ENCODE peak calls at places on chromosomes 1 and 21, in four cellular contexts. Z is uterus, A is psoas muscle, L is GM23248. X is an unnamed sample.

GRCh38 chr1:162159515-162159914 is 90.0 kb downstream of the NOS1AP start:
- DNase-seq in Z (no peak), A (no peak), L (no peak), X (no peak)

GRCh38 chr1:112625696-112626095 is 6.1 kb downstream of the CAPZA1 start:
- DNase-seq in Z (no peak), A (no peak), L (peak; percentile 50), X (peak; percentile 60)

GRCh38 chr1:68181165-68181556 is 51.2 kb downstream of the WLS start:
- DNase-seq in Z (no peak), A (no peak), L (no peak), X (no peak)

GRCh38 chr1:162635418-162635817 is 3.2 kb downstream of the DDR2 start:
- DNase-seq in Z (no peak), A (no peak), L (peak; percentile 50), X (no peak)

GRCh38 chr1:15352122-15352957 is 57.3 kb upstream of the EFHD2 start:
- DNase-seq in Z (no peak), A (no peak), L (peak; percentile 91), X (peak; percentile 60)

GRCh38 chr1:4648657-4649056 is 5.8 kb upstream of the AJAP1 start:
- DNase-seq in Z (no peak), A (no peak), L (no peak), X (no peak)

GRCh38 chr1:115322631-115323030 is 15.4 kb downstream of the NGF start:
- DNase-seq in Z (no peak), A (no peak), L (peak; percentile 60), X (no peak)

GRCh38 chr1:207833381-207833780 is 77.5 kb downstream of the CD34 start:
- DNase-seq in Z (no peak), A (no peak), L (no peak), X (no peak)

GRCh38 chr1:68565923-68566322 is 69.0 kb upstream of the DEPDC1 start:
- DNase-seq in Z (no peak), A (no peak), L (no peak), X (no peak)

GRCh38 chr1:241443561-241443960 is 76.0 kb downstream of the FH start:
- DNase-seq in Z (no peak), A (no peak), L (no peak), X (no peak)

GRCh38 chr1:182781849-182782586 is 7.6 kb upstream of the NPL start:
- DNase-seq in Z (peak; percentile 40), A (peak; percentile 74), L (peak; percentile 75), X (peak; percentile 80)

GRCh38 chr1:239879321-239880170 is 212.1 kb upstream of the FMN2 start:
- DNase-seq in Z (no peak), A (no peak), L (no peak), X (no peak)

GRCh38 chr1:45723248-45723930 is 27.1 kb downstream of the IPP start:
- DNase-seq in Z (no peak), A (no peak), L (peak; percentile 18), X (no peak)

GRCh38 chr1:115179397-115179835 is 90.1 kb upstream of the TSPAN2 start:
- DNase-seq in Z (no peak), A (peak; percentile 75), L (peak; percentile 99), X (peak; percentile 92)

GRCh38 chr21:35011681-35012080 is 37.4 kb downstream of the RUNX1 start:
- DNase-seq in Z (no peak), A (no peak), L (no peak), X (no peak)

GRCh38 chr1:38940339-38941047 is 1.1 kb downstream of the RHBDL2 start:
- DNase-seq in Z (no peak), A (no peak), L (no peak), X (no peak)

GRCh38 chr1:28512058-28512611 is 6.3 kb downstream of the RCC1 start:
- DNase-seq in Z (no peak), A (no peak), L (peak; percentile 15), X (no peak)

GRCh38 chr21:43608225-43608624 is 51.1 kb downstream of the HSF2BP start:
- DNase-seq in Z (no peak), A (no peak), L (peak; percentile 63), X (no peak)

GRCh38 chr1:29496701-29497100 is 260.4 kb downstream of the PTPRU start:
- DNase-seq in Z (no peak), A (no peak), L (no peak), X (no peak)

GRCh38 chr21:39444406-39445145 is 1.0 kb downstream of the LCA5L start:
- DNase-seq in Z (peak; percentile 26), A (no peak), L (peak; percentile 75), X (peak; percentile 29)

GRCh38 chr1:177833631-177834030 is 136.2 kb downstream of the SEC16B start:
- DNase-seq in Z (no peak), A (no peak), L (no peak), X (no peak)

GRCh38 chr1:237205400-237206064 is 163.5 kb downstream of the RYR2 start:
- DNase-seq in Z (peak; percentile 67), A (peak; percentile 44), L (peak; percentile 45), X (no peak)

GRCh38 chr1:11169202-11169601 is 20.0 kb upstream of the ANGPTL7 start:
- DNase-seq in Z (no peak), A (no peak), L (no peak), X (no peak)

GRCh38 chr1:247407180-247407616 is 8.8 kb upstream of the NLRP3 start:
- DNase-seq in Z (no peak), A (peak; percentile 31), L (peak; percentile 25), X (peak; percentile 61)

GRCh38 chr1:90133133-90133532 is 138.2 kb downstream of the ZNF326 start:
- DNase-seq in Z (no peak), A (no peak), L (peak; percentile 16), X (no peak)

GRCh38 chr1:17603091-17603841 is 63.8 kb downstream of the ARHGEF10L start:
- DNase-seq in Z (no peak), A (no peak), L (no peak), X (no peak)

GRCh38 chr1:42178249-42178648 is 13.7 kb upstream of the GUCA2A start:
- DNase-seq in Z (no peak), A (no peak), L (no peak), X (no peak)

GRCh38 chr1:6858586-6858985 is 73.3 kb downstream of the CAMTA1 start:
- DNase-seq in Z (no peak), A (no peak), L (no peak), X (no peak)

GRCh38 chr1:45018599-45019230 is 6.7 kb downstream of the UROD start:
- DNase-seq in Z (no peak), A (no peak), L (peak; percentile 78), X (peak; percentile 91)

GRCh38 chr1:5093042-5093441 is 438.6 kb downstream of the AJAP1 start:
- DNase-seq in Z (no peak), A (no peak), L (no peak), X (no peak)

GRCh38 chr1:4207842-4208692 is 308.0 kb upstream of the C1orf174 start:
- DNase-seq in Z (no peak), A (no peak), L (no peak), X (no peak)

GRCh38 chr1:227805606-227806197 is 9.8 kb upstream of the PRSS38 start:
- DNase-seq in Z (no peak), A (no peak), L (peak; percentile 98), X (no peak)

GRCh38 chr1:159168043-159168442 is 3.4 kb upstream of the CADM3 start:
- DNase-seq in Z (no peak), A (no peak), L (no peak), X (no peak)

GRCh38 chr1:19390901-19391595 is 78.9 kb downstream of the SLC66A1 start:
- DNase-seq in Z (peak; percentile 69), A (peak; percentile 58), L (peak; percentile 91), X (peak; percentile 75)

GRCh38 chr1:19619697-19620384 is 24.3 kb upstream of the NBL1 start:
- DNase-seq in Z (no peak), A (no peak), L (peak; percentile 24), X (no peak)

GRCh38 chr1:151828931-151829330 is 2.7 kb downstream of the RORC start:
- DNase-seq in Z (no peak), A (peak; percentile 48), L (peak; percentile 32), X (peak; percentile 90)

GRCh38 chr1:230750986-230751625 is 3.9 kb downstream of the CAPN9 start:
- DNase-seq in Z (no peak), A (no peak), L (no peak), X (no peak)
- H3K4me1 ChIP-seq in Z (no peaks in the 10 kb centered on the region), A (peaks cover 8% of the 10 kb centered on the region), L (no peaks in the 10 kb centered on the region), X (peaks cover 16% of the 10 kb centered on the region)

DNA sequence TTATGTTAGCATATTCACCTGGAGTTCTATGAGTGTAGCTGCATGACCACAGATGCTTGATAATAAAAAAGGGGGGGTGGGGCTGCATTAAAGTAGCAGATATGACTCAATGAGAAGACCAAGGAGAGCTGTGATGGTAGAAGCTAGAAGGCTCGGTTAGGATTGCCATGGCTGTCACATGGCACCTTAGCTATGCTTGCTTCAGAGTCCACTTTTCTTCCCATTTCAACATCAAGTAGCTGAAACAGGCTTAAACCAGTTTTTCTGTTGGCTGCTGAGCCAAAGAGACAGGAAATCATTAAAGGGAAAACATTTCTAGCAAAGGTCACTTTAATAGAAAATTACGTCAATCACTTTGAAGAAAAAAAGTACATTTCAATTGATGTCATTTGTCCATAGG is 488.3 kb upstream of the PRMT6 start:
- DNase-seq in Z (no peak), A (no peak), L (no peak), X (no peak)
- H3K27ac ChIP-seq in Z (no peak overlapping the region), A (no peak overlapping the region), L (no peak overlapping the region), X (no peak overlapping the region)

GRCh38 chr1:203663820-203664219 is 37.2 kb downstream of the ATP2B4 start:
- DNase-seq in Z (no peak), A (no peak), L (peak; percentile 43), X (no peak)

GRCh38 chr1:203661572-203661971 is 34.9 kb downstream of the ATP2B4 start:
- DNase-seq in Z (no peak), A (peak; percentile 41), L (no peak), X (peak; percentile 59)

GRCh38 chr1:203660931-203661484 is 34.4 kb downstream of the ATP2B4 start:
- DNase-seq in Z (no peak), A (no peak), L (no peak), X (no peak)

GRCh38 chr1:203662821-203663220 is 36.2 kb downstream of the ATP2B4 start:
- DNase-seq in Z (no peak), A (no peak), L (no peak), X (no peak)

GRCh38 chr1:203663294-203663693 is 36.7 kb downstream of the ATP2B4 start:
- DNase-seq in Z (no peak), A (no peak), L (peak; percentile 97), X (no peak)
- H3K4me1 ChIP-seq in Z (peaks cover 29% of the 10 kb centered on the region), A (peaks cover 32% of the 10 kb centered on the region), L (peaks cover 41% of the 10 kb centered on the region), X (peaks cover 25% of the 10 kb centered on the region)

GRCh38 chr1:198268784-198269183 is 112.0 kb downstream of the NEK7 start:
- DNase-seq in Z (no peak), A (no peak), L (no peak), X (no peak)
- H3K27ac ChIP-seq in Z (no peak overlapping the region), A (no peak overlapping the region), L (peak overlapping the region; percentile 44), X (peak overlapping the region; percentile 31)

X was measured in adrenal gland.